ENCODE peak calls at places on chromosomes 1 and 21, in four cellular contexts. E, G, P and O are unnamed samples.

GRCh38 chr1:156100205-156100995 is 14.1 kb upstream of the LMNA start:
- DNase-seq in E (no peak), G (no peak), P (no peak), O (peak)

GRCh38 chr1:233269656-233270055 is 25.9 kb downstream of the PCNX2 start:
- DNase-seq in E (no peak), G (no peak), P (no peak), O (no peak)

GRCh38 chr1:36391271-36391670 is 5.5 kb upstream of the STK40 start:
- DNase-seq in E (no peak), G (no peak), P (no peak), O (no peak)

GRCh38 chr1:97082160-97082848 is 360.7 kb downstream of the PTBP2 start:
- DNase-seq in E (no peak), G (no peak), P (no peak), O (no peak)

GRCh38 chr1:180530501-180530900 is 28.1 kb upstream of the ACBD6 start:
- DNase-seq in E (no peak), G (no peak), P (peak), O (no peak)

GRCh38 chr1:10399487-10399917 is 638 bp downstream of the PGD start:
- DNase-seq in E (no peak), G (no peak), P (peak), O (no peak)

GRCh38 chr1:24418898-24419628 is 3.5 kb downstream of the NIPAL3 start:
- DNase-seq in E (no peak), G (peak), P (no peak), O (no peak)

GRCh38 chr1:156845953-156846545 is 12.9 kb downstream of the INSRR start:
- DNase-seq in E (no peak), G (no peak), P (no peak), O (no peak)

GRCh38 chr1:210250665-210250997 is 18.0 kb downstream of the SERTAD4 start:
- DNase-seq in E (no peak), G (no peak), P (no peak), O (peak)

GRCh38 chr1:82388679-82389078 is 587.9 kb downstream of the ADGRL2 start:
- DNase-seq in E (no peak), G (no peak), P (no peak), O (no peak)

GRCh38 chr1:179166663-179167417 is 62.6 kb downstream of the ABL2 start:
- DNase-seq in E (no peak), G (no peak), P (no peak), O (peak)

GRCh38 chr1:12172042-12172851 is 5.5 kb downstream of the TNFRSF1B start:
- DNase-seq in E (no peak), G (no peak), P (no peak), O (no peak)

GRCh38 chr1:12172959-12173358 is 6.2 kb downstream of the TNFRSF1B start:
- DNase-seq in E (no peak), G (no peak), P (no peak), O (no peak)

GRCh38 chr1:12175456-12175797 is 8.6 kb downstream of the TNFRSF1B start:
- DNase-seq in E (no peak), G (no peak), P (no peak), O (no peak)

GRCh38 chr1:12174789-12175455 is 8.1 kb downstream of the TNFRSF1B start:
- DNase-seq in E (no peak), G (peak), P (no peak), O (no peak)

DNA sequence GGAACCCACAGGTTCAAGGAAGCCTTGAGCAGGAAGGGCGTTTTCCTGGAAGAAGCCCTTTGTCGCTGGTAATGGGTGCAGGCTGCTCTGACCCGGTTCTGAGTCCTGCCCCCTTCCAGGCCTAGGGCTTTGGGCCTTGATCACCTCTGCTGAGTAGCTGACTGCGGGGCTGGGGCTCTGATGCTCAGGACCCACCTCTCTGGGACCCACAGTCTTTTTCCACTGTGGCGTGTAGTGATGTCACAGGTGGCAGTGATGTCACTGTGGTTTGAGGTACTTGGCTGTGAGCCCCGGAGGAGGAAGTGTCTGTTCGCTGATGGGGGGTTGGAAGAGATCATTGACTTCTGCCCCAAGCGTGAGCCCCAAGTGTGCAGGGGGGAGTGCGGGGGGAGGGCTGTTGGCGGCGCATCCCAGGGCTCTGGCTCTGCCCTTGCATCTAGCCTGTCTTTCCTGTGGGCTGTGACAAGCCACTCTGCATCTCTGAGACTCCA is 6.9 kb downstream of the TNFRSF1B start:
- DNase-seq in E (no peak), G (peak), P (no peak), O (no peak)
- TF ChIP-seq ELF1 in E (no peak), G (no peak), P (no peak), O (no peak)

DNA sequence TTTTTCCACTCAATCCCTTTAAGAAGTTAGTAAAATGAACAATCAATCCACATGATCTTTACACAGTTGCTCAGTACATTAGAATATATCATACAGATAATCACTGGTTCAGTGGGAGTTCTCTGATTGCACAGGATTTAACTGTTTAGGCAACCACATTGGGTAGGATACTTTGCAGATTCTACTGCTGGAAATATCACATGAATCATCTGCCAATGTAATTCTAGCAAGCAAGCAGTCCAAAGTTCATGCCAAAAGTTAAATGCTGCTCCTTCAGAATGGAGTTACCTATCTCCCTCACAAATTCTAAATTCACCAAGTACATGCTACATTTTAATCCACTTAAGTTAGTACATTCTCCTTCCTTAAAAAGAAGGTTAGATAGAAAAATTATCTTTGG is 52.4 kb downstream of the NEGR1 start:
- DNase-seq in E (no peak), G (no peak), P (peak), O (no peak)
- TF ChIP-seq ELF1 in E (no peak), G (no peak), P (no peak), O (no peak)

GRCh38 chr1:18412882-18413353 is 67.8 kb upstream of the KLHDC7A start:
- DNase-seq in E (no peak), G (no peak), P (no peak), O (no peak)
- TF ChIP-seq ELF1 in E (no peak), G (no peak), P (no peak), O (no peak)

DNA sequence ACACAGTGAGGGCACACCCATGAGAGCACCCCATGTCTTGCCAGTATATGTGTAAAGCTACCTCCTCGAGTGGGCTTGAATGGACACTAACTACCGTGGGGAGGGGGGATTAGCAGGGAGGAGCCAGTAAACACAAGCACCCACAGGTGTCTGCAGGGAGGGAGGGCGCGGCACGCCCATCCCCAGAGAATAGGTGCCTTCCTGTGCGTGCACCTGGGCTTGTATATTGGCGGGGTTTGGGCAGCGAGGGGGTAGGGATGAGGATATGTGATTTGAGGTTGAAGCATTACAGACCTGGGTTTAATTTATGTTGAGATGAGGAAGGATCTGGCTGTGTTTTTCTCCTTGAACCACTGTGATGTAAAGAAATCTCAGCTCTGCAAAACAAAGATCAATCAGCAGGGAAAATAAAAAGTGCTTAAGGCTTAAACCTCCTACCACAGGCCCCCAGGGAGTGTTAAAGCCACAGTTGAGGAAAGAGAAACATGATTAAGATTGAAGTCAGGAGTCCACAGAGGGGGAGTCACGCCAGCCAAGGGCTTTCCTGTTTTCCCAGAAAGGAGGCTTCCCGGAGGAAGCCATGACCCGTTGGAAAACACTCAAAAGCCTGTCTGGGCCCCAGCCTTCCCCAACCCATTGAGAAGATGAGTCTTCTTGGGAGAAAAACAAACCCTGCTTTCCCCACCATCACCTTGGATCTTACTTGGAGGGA is 80.0 kb downstream of the CAMK2N1 start:
- DNase-seq in E (no peak), G (no peak), P (no peak), O (no peak)
- TF ChIP-seq ELF1 in E (no peak), G (no peak), P (no peak), O (no peak)

GRCh38 chr1:4121834-4122512 is 221.9 kb upstream of the C1orf174 start:
- DNase-seq in E (no peak), G (no peak), P (no peak), O (no peak)
- TF ChIP-seq ELF1 in E (no peak), G (no peak), P (no peak), O (no peak)

GRCh38 chr1:53628286-53628955 is 110.5 kb downstream of the GLIS1 start:
- DNase-seq in E (no peak), G (no peak), P (no peak), O (no peak)
- TF ChIP-seq ELF1 in E (no peak), G (no peak), P (no peak), O (no peak)

GRCh38 chr1:119290297-119290696 is 78.3 kb upstream of the HAO2 start:
- DNase-seq in E (no peak), G (no peak), P (no peak), O (no peak)

GRCh38 chr1:119288751-119289150 is 79.8 kb upstream of the HAO2 start:
- DNase-seq in E (no peak), G (no peak), P (peak), O (no peak)

GRCh38 chr1:119285482-119285881 is 83.1 kb upstream of the HAO2 start:
- DNase-seq in E (no peak), G (no peak), P (no peak), O (no peak)

GRCh38 chr1:119291611-119292206 is 76.9 kb upstream of the HAO2 start:
- DNase-seq in E (no peak), G (no peak), P (no peak), O (no peak)

DNA sequence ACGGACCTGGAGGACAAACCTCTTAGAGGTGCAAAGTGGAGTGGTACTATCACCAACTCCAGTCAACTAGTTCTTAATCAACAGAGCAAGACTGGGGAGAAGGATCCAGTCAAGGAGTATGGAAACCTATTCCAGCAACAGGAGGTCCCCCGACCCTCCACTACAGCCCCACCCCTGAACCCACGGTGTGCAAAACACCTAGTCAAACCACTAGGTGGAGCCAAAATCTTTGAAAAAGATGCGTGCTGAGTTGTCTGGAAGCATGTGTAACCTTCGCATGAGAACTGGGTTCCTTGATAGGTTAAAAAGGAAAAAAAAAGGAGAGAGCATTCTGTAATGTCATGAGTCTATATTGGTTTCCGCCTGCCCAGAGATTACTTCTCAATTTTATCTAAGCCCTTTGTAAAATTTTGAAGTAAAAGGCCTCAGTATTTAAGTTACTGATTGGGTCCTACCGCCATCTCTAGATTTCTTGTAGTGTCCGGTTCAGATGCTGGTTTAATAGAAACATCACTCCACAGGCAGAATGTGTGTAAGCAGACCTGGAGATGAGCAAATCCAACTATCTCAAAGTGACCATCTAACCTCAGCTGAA is 81.9 kb upstream of the HAO2 start:
- DNase-seq in E (peak), G (peak), P (peak), O (peak)
- TF ChIP-seq ELF1 in E (no peak), G (no peak), P (no peak), O (no peak)

DNA sequence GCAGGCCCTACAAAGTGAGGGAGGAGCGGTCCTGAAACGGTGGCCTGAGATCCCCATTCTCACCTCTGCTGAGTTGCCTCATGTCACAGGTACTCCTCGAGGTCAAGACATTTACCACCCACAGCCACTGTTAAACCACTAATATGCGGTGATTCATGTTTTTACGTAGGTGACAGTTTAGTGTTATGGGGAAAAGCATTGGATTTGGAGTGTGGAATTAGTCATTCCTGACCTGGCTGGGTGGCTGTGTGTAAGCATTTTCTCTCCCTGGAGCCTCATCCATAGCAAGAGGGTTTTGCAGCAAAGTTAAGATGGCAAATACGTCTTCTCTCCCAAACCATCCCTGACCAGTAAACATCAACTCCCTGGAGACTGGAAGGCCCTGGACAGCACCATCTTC is 57.8 kb upstream of the KCNJ6 start:
- DNase-seq in E (no peak), G (no peak), P (no peak), O (no peak)
- TF ChIP-seq ELF1 in E (no peak), G (no peak), P (no peak), O (no peak)

DNA sequence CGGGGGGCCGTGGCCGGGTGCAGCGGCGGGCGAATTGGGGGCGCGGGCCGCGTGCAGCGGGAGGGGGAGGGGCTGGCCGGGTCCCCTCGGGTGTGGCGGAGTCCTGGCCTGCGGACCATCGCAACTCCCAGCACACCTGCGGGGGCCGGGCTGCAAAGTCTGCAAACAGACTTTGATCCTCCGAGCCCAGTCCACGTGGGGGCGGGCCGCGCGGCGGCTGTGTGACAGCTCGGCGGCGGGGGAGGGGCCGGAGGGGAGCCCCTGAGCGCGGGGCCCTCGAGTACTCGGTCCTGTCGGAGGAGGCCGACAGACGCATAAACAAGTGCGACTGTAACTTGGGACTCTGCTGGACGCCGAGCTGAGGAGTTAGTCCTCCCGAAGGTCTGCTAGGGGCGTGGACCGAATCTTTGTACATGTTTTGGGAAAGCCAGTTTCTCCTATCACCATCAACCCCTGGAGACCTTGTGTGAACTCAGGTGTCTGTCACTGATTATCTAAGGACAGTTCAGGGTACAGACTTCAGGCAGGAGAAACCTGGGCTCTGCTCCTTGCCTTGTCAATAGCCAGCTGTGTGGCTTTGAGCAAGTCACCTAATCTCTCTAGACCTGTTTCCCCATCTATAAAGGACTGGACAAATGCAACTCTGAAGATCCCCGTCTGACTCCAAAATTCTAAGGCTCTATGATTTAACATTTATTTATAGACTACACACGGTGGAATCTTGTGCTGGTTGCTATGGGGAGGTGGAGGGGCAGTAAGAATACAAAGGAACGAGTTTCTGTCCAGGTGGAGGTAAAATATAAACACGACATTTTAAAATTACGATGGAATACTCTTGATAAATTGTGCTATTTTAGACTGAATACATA is 707 bp upstream of the SLC30A1 start:
- DNase-seq in E (no peak), G (no peak), P (peak), O (no peak)
- TF ChIP-seq ELF1 in E (no peak), G (no peak), P (no peak), O (no peak)